ENCODE peak calls at places on chromosome 9, in five cellular contexts. One of them, this sample, is unnamed.

GRCh38 chr9:19231126-19232035 is 888 bp downstream of the DENND4C start:
- DNase-seq in SK-N-SH: peak
- DNase-seq in fibroblast of the aortic adventitia: peak
- DNase-seq in MG63: no peak
- DNase-seq in heart right ventricle: no peak
- DNase-seq in this sample: no peak

GRCh38 chr9:1604942-1605560 is 410.1 kb upstream of the SMARCA2 start:
- DNase-seq in SK-N-SH: peak
- DNase-seq in fibroblast of the aortic adventitia: peak
- DNase-seq in MG63: no peak
- DNase-seq in heart right ventricle: no peak
- DNase-seq in this sample: no peak

GRCh38 chr9:108743901-108744371 is 111.8 kb downstream of the ACTL7B start:
- DNase-seq in SK-N-SH: no peak
- DNase-seq in fibroblast of the aortic adventitia: no peak
- DNase-seq in MG63: no peak
- DNase-seq in heart right ventricle: no peak
- DNase-seq in this sample: peak

GRCh38 chr9:101369286-101369685 is 15.5 kb downstream of the BAAT start:
- DNase-seq in SK-N-SH: no peak
- DNase-seq in fibroblast of the aortic adventitia: peak
- DNase-seq in MG63: no peak
- DNase-seq in heart right ventricle: no peak
- DNase-seq in this sample: no peak

GRCh38 chr9:4010309-4010708 is 289.6 kb downstream of the GLIS3 start:
- DNase-seq in SK-N-SH: no peak
- DNase-seq in fibroblast of the aortic adventitia: no peak
- DNase-seq in MG63: no peak
- DNase-seq in heart right ventricle: no peak
- DNase-seq in this sample: no peak

GRCh38 chr9:26945591-26945990 is 1.5 kb downstream of the PLAA start:
- DNase-seq in SK-N-SH: no peak
- DNase-seq in fibroblast of the aortic adventitia: no peak
- DNase-seq in MG63: no peak
- DNase-seq in heart right ventricle: no peak
- DNase-seq in this sample: no peak

GRCh38 chr9:136626740-136627642 is 35.7 kb upstream of the EGFL7 start:
- DNase-seq in SK-N-SH: no peak
- DNase-seq in fibroblast of the aortic adventitia: no peak
- DNase-seq in MG63: no peak
- DNase-seq in heart right ventricle: peak
- DNase-seq in this sample: peak

GRCh38 chr9:108521063-108521462 is 334.7 kb downstream of the ACTL7B start:
- DNase-seq in SK-N-SH: no peak
- DNase-seq in fibroblast of the aortic adventitia: peak
- DNase-seq in MG63: peak
- DNase-seq in heart right ventricle: no peak
- DNase-seq in this sample: no peak

GRCh38 chr9:93306081-93306480 is 122.1 kb downstream of the WNK2 start:
- DNase-seq in SK-N-SH: no peak
- DNase-seq in fibroblast of the aortic adventitia: no peak
- DNase-seq in MG63: no peak
- DNase-seq in heart right ventricle: no peak
- DNase-seq in this sample: no peak

GRCh38 chr9:76988941-76989340 is 30.5 kb upstream of the FOXB2 start:
- DNase-seq in SK-N-SH: no peak
- DNase-seq in fibroblast of the aortic adventitia: no peak
- DNase-seq in MG63: no peak
- DNase-seq in heart right ventricle: no peak
- DNase-seq in this sample: no peak

GRCh38 chr9:114574438-114574837 is 13.1 kb upstream of the ATP6V1G1 start:
- DNase-seq in SK-N-SH: no peak
- DNase-seq in fibroblast of the aortic adventitia: no peak
- DNase-seq in MG63: no peak
- DNase-seq in heart right ventricle: no peak
- DNase-seq in this sample: no peak

GRCh38 chr9:129880654-129881546 is 45.6 kb downstream of the USP20 start:
- DNase-seq in SK-N-SH: no peak
- DNase-seq in fibroblast of the aortic adventitia: no peak
- DNase-seq in MG63: no peak
- DNase-seq in heart right ventricle: no peak
- DNase-seq in this sample: no peak

GRCh38 chr9:82421498-82421897 is 432.9 kb downstream of the SPATA31D1 start:
- DNase-seq in SK-N-SH: no peak
- DNase-seq in fibroblast of the aortic adventitia: peak
- DNase-seq in MG63: no peak
- DNase-seq in heart right ventricle: peak
- DNase-seq in this sample: peak